ENCODE peak calls at places on chromosomes 13 and 19, in four cellular contexts. C, J, I and S are unnamed samples.
A peak's percentile ranks its signal among the peaks of the same experiment; 100 is the strongest.

GRCh38 chr19:34881982-34882381 is 44.7 kb upstream of the ZNF30 start:
- DNase-seq in C (no peak), I (no peak), J (no peak), S (no peak)

GRCh38 chr19:30719189-30719990 is 347.2 kb downstream of the ZNF536 start:
- DNase-seq in I (peak; percentile 81), C (peak; percentile 18), J (no peak), S (peak; percentile 72)

GRCh38 chr13:48156466-48156865 is 61.6 kb upstream of the MED4 start:
- DNase-seq in C (no peak), J (no peak), I (no peak), S (no peak)

GRCh38 chr19:50202399-50202798 is 1.0 kb upstream of the MYH14 start:
- DNase-seq in I (no peak), J (no peak), C (no peak), S (no peak)

GRCh38 chr13:39273953-39274352 is 235.7 kb downstream of the NHLRC3 start:
- DNase-seq in C (peak; percentile 20), J (no peak), I (no peak), S (no peak)

GRCh38 chr13:47798906-47799305 is 202.2 kb downstream of the SUCLA2 start:
- DNase-seq in C (peak; percentile 40), I (no peak), J (no peak), S (no peak)

GRCh38 chr13:94305463-94305862 is 174.0 kb downstream of the DCT start:
- DNase-seq in I (no peak), C (peak; percentile 94), J (no peak), S (no peak)

GRCh38 chr13:97460004-97460756 is 26.2 kb downstream of the RAP2A start:
- DNase-seq in I (no peak), J (no peak), C (peak; percentile 27), S (no peak)

GRCh38 chr13:112254061-112254818 is 121.9 kb upstream of the SPACA7 start:
- DNase-seq in J (no peak), C (no peak), I (no peak), S (no peak)

DNA sequence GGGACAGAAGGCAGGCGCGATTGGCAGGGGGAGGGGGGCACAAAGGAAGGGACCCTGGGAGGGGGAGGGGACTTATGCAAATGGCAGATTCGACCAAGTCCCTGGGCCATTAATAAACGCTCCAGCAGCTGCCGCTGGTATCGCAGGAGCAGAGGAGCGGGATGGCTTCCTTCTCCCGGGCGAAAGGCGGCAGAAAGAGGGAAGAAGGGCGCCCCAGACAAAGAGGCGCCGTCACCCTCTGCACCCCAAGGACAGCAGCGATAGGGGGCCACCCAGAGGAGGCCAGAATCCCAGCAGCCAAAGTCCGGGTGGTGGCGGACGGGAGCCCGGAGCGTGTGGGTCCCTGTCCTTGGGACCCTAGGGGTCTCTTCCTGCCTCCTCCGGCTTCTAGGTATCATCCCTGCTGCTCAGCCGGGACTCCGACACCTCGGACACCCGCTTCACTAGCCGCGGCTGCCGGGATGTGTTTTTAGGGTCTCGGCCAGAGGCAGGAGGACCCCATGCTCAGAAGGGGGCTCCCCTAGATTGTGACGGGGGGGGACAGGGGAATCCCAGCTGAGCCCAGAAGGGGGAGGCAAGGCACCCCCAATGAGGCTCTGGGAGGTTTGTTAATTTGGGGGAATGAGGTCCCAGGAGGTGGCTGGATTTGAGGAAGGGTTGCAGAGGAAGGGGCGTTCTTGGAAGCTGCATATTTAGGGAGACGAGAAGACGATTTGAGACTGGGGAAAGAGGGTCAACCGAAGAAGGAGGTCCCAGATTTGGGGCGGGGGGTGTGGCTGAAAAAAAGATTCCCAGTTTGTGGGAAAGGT is 1.7 kb downstream of the PTPRS start:
- DNase-seq in C (no peak), J (no peak), I (no peak), S (no peak)
- TF ChIP-seq CTCF in C (no peak), J (no peak), I (no peak), S (no peak)

GRCh38 chr19:45772130-45772880 is 3.3 kb upstream of the SIX5 start:
- DNase-seq in C (no peak), I (no peak), J (no peak), S (no peak)
- H3K27ac ChIP-seq in C (no peak overlapping the region), I (peak overlapping the region; percentile 8), J (no peak overlapping the region), S (peak overlapping the region; percentile 95)

GRCh38 chr19:7355871-7356270 is 7.1 kb downstream of the ARHGEF18 start:
- DNase-seq in I (no peak), C (no peak), J (no peak), S (peak; percentile 15)
- H3K4me3 ChIP-seq in I (no peak overlapping the region), C (no peak overlapping the region), J (no peak overlapping the region), S (no peak overlapping the region)

GRCh38 chr19:15810335-15810734 is 5.1 kb downstream of the OR10H1 start:
- DNase-seq in I (no peak), J (no peak), C (no peak), S (no peak)

GRCh38 chr19:15815306-15815705 is at the start of gene OR10H1:
- DNase-seq in C (no peak), J (no peak), I (no peak), S (no peak)

GRCh38 chr19:15811476-15811875 is 4.0 kb downstream of the OR10H1 start:
- DNase-seq in J (no peak), I (no peak), C (no peak), S (no peak)

GRCh38 chr19:15813916-15814315 is 1.5 kb downstream of the OR10H1 start:
- DNase-seq in C (no peak), J (no peak), I (no peak), S (no peak)

DNA sequence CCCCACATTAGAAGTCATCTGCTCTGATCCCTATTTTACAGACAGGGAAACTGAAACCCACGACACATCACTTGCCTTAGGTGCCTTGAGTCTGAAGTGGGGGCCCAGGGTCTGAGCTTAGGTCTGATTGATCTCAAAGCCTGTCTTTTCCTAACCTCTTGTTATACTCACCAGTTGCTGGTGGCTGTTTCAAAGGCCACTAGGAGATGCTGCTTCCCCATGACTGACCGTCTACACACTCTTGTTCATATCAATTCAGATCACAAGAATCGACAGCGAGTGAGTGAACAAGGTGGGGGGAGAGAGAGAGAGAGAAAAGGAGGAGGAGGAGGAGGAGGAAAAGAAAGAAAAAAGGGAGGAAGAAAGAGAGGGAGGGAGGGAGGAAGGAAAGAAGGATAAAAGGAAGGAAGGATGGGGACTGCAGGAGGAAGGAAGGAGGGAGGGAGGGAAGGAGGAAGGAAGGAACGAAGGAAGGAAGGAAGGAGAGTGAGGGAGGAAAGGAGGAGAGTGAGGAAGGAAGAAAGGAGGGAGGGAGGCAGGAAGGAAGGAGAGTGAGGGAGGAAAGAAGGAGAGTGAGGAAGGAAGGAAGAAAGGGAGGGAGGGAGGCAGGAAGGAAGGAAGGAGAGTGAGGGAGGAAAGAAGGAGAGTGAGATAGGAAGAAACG is 3.3 kb downstream of the OR10H1 start:
- DNase-seq in C (no peak), J (no peak), I (no peak), S (no peak)
- TF ChIP-seq CTCF in C (no peak), J (no peak), I (no peak), S (no peak)

DNA sequence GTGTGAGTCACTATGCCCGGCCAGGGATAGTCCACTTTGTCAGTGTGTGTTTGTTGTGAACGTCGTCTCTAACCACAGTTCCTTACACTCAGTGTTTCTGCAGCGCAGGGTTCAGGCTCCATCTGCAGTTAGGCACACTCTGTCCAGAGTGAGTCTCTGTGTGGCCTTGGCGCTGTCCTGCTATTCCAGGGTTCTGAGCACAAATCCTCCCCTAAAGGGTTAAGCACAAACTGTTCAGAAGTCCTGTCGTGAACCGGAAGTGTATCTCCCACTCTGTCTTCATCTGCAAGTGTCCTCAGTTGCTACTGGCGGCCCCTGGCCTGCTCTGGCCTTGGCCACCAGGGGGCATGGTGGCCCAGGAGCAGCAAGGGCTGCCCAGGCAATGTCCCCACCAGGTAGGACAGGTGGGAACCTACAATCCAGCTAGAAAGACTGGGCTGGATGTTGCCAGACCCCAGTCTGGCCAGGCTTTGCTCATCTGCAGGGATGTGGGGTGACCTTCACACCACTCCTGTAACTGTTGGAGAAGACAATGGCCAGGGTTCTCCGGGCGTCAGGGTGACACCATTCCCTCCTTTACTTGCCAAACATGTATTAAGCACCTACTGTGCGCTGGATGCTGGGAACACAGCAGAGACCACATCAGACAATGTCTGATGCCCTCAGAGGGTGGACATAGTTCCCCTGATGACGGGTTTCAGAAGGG is 38.6 kb upstream of the GATAD2A start:
- DNase-seq in C (peak; percentile 60), I (peak; percentile 58), J (peak; percentile 39), S (peak; percentile 82)
- H3K27ac ChIP-seq in C (no peak overlapping the region), I (no peak overlapping the region), J (no peak overlapping the region), S (no peak overlapping the region)

DNA sequence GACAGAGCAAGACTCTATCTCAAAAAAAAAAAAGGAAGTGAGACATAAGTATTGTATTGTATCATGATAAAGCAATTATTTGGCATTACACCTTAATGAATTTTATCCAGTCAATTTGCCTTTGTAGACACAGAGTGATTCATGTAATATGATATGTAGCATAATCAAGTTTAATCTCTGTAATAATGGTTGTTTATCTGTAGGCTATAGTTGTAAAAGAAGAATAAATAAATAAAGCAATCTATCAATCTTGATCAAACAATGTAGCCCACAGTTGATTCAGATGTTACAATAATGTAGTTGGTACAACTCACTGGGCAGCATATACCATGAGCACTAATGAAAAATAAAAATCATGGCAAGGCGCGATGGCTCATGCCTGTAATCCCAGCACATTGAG is 28.5 kb upstream of the CEACAM20 start:
- DNase-seq in C (no peak), J (no peak), I (no peak), S (no peak)
- H3K4me3 ChIP-seq in C (no peak overlapping the region), J (no peak overlapping the region), I (no peak overlapping the region), S (no peak overlapping the region)